ENCODE peak calls at places on chromosomes 13 and 19, in five cellular contexts. Z is IMR-90, N is H9, G is mesenchymal stem cell, C is H1. A is an unnamed sample.

GRCh38 chr19:5013761-5014160 is 44.8 kb downstream of the KDM4B start:
- DNase-seq in Z (no peak), N (no peak), G (no peak), C (no peak), A (no peak)

GRCh38 chr19:46849610-46850009 is 1.0 kb downstream of the AP2S1 start:
- DNase-seq in Z (no peak), N (no peak), G (peak; percentile 76), C (no peak), A (no peak)

GRCh38 chr13:106566682-106567420 is 1.1 kb downstream of the ARGLU1 start:
- DNase-seq in Z (peak; percentile 62), N (peak; percentile 56), G (peak; percentile 61), C (no peak), A (no peak)

GRCh38 chr19:35862528-35862927 is 5.8 kb downstream of the KIRREL2 start:
- DNase-seq in Z (no peak), N (no peak), G (no peak), C (no peak), A (no peak)

GRCh38 chr13:58238972-58239773 is 607.6 kb downstream of the PCDH17 start:
- DNase-seq in Z (no peak), N (no peak), G (no peak), C (no peak), A (no peak)

GRCh38 chr13:33519561-33520479 is 234.3 kb upstream of the STARD13 start:
- DNase-seq in Z (peak; percentile 94), N (no peak), G (peak; percentile 64), C (no peak), A (no peak)

GRCh38 chr13:62524498-62524897 is 1108.8 kb upstream of the PCDH20 start:
- DNase-seq in Z (no peak), N (no peak), G (no peak), C (no peak), A (no peak)

GRCh38 chr19:5246554-5247155 is 94.0 kb downstream of the PTPRS start:
- DNase-seq in Z (no peak), N (no peak), G (no peak), C (no peak), A (no peak)

GRCh38 chr13:97568850-97569249 is 134.9 kb downstream of the RAP2A start:
- DNase-seq in Z (no peak), N (no peak), G (no peak), C (no peak), A (no peak)

GRCh38 chr19:38277969-38278680 is 13.8 kb downstream of the SPINT2 start:
- DNase-seq in Z (peak; percentile 35), N (no peak), G (peak; percentile 43), C (no peak), A (no peak)

GRCh38 chr19:16769385-16769784 is 49.7 kb downstream of the NWD1 start:
- DNase-seq in Z (no peak), N (no peak), G (no peak), C (no peak), A (no peak)

GRCh38 chr19:11964496-11964857 is 363 bp upstream of the ZNF763 start:
- DNase-seq in Z (no peak), N (no peak), G (no peak), C (no peak), A (no peak)

GRCh38 chr19:18007605-18007938 is 398 bp upstream of the ARRDC2 start:
- DNase-seq in Z (no peak), N (no peak), G (no peak), C (no peak), A (no peak)

GRCh38 chr19:48006762-48007161 is 12.3 kb downstream of the ELSPBP1 start:
- DNase-seq in Z (no peak), N (peak; percentile 33), G (no peak), C (peak; percentile 1), A (no peak)

GRCh38 chr13:33284016-33284415 is 1.5 kb downstream of the STARD13 start:
- DNase-seq in Z (peak; percentile 65), N (no peak), G (no peak), C (no peak), A (no peak)

GRCh38 chr13:71618154-71618553 is 248.8 kb downstream of the DACH1 start:
- DNase-seq in Z (peak; percentile 53), N (no peak), G (peak; percentile 55), C (no peak), A (no peak)

GRCh38 chr19:49019242-49019932 is 2.5 kb upstream of the LHB start:
- DNase-seq in Z (peak; percentile 17), N (peak; percentile 86), G (no peak), C (peak; percentile 29), A (no peak)

GRCh38 chr13:51829236-51829899 is 15.6 kb downstream of the TMEM272 start:
- DNase-seq in Z (no peak), N (no peak), G (no peak), C (no peak), A (no peak)

GRCh38 chr13:99642841-99643240 is 141.6 kb downstream of the TM9SF2 start:
- DNase-seq in Z (no peak), N (no peak), G (no peak), C (no peak), A (no peak)

GRCh38 chr19:11540642-11541041 is 2.0 kb downstream of the CNN1 start:
- DNase-seq in Z (no peak), N (no peak), G (no peak), C (no peak), A (no peak)

GRCh38 chr19:31071157-31071855 is 277.9 kb downstream of the TSHZ3 start:
- DNase-seq in Z (no peak), N (no peak), G (no peak), C (no peak), A (no peak)

GRCh38 chr13:113109151-113110047 is 3.8 kb downstream of the F7 start:
- DNase-seq in Z (no peak), N (peak; percentile 53), G (no peak), C (no peak), A (no peak)

GRCh38 chr13:112486386-112487126 is 101.4 kb downstream of the TUBGCP3 start:
- DNase-seq in Z (peak; percentile 35), N (no peak), G (no peak), C (no peak), A (no peak)

GRCh38 chr19:1987197-1988187 is 28.0 kb downstream of the BTBD2 start:
- DNase-seq in Z (no peak), N (peak; percentile 31), G (no peak), C (no peak), A (no peak)

GRCh38 chr13:51270606-51271005 is 48.4 kb downstream of the FAM124A start:
- DNase-seq in Z (no peak), N (peak; percentile 4), G (peak; percentile 3), C (no peak), A (no peak)

GRCh38 chr19:37933965-37934364 is 27.0 kb downstream of the SIPA1L3 start:
- DNase-seq in Z (peak; percentile 20), N (no peak), G (peak; percentile 58), C (no peak), A (no peak)

GRCh38 chr13:113861433-113862030 is 2.3 kb downstream of the GAS6 start:
- DNase-seq in Z (no peak), N (peak; percentile 32), G (no peak), C (no peak), A (no peak)

GRCh38 chr13:77509221-77509620 is 26.3 kb upstream of the SCEL start:
- DNase-seq in Z (peak; percentile 8), N (no peak), G (peak; percentile 12), C (no peak), A (no peak)

GRCh38 chr19:41945135-41945766 is 13.9 kb downstream of the RABAC1 start:
- DNase-seq in Z (no peak), N (no peak), G (no peak), C (no peak), A (no peak)

GRCh38 chr19:5113633-5114586 is 145.0 kb downstream of the KDM4B start:
- DNase-seq in Z (no peak), N (no peak), G (no peak), C (no peak), A (no peak)

GRCh38 chr19:21133633-21134032 is 8.2 kb upstream of the ZNF431 start:
- DNase-seq in Z (no peak), N (no peak), G (no peak), C (no peak), A (no peak)
- H4K91ac ChIP-seq in Z (no peak overlapping the region), N (no peak overlapping the region), G (no peak overlapping the region), C (no peak overlapping the region), A (no peak overlapping the region)

DNA sequence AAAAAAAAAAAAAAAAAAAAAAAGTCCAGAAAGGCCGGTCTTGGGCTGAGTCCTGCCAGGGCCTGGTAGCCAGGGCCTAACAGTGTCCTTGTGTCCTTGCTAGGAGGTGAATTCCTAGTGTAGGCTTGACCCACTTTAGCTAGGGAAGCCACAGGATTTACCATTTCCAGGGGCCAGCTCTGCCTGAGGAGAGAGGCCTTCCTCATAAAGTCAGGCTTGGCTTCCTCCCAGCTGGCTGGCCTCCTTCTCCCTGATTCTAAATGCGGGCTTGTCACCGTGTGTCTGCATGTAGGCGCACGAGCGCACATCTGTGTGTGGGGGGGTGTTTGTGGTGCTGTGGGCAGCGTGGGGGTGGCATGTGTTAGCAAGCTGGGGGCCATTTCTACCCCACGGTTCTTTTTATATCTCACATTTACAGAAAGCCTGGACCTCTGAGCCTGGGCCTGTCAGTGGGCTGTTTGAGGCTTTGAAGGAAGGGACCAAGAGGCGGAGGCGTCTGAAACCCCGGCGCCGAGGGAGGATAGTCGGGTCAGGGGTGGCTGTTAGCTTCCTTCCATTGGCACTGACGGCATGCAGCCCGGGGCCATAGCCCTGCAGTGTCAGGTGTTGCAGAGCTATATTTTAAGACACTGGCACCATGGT is 31.7 kb downstream of the IER2 start:
- DNase-seq in Z (peak; percentile 64), N (no peak), G (peak; percentile 24), C (no peak), A (no peak)
- H4K91ac ChIP-seq in Z (peak overlapping the region; percentile 16), N (no peak overlapping the region), G (no peak overlapping the region), C (no peak overlapping the region), A (peak overlapping the region; percentile 79)

DNA sequence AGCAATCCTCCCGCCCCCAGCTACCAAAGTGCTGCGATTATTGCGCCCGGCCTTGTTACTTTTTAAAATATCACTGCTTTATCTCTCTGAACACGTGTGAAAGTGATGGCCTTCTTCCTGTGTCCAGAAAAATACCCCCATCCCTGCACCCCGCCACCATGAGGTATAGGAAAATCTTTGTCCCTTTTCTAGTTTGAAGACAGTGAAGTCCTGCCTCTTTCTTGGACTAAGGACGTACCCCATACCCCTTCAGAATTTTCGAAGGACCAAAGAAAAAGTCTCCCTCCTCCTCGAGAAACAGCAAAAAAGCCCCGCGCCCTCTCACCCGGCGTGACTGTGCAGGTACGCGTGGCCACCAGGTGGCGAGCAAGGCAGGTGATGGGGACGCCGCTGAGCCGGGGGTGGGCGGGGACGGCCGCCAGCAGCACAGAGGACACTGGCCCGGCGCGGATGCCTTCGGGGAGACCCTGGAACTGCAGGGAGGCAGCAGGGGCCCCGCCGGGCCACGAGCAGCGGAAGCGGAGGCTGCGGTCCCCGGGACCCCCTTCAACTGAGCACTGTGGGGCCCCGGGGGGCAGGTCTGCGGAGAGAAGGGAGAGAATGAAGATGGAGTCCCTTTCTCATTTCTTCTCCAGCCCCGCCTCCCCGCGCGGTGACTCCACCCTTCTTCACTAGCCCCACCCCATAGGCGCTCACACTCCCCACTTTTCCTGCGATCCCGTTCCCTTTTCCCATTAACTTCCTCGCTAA is 3.2 kb downstream of the VSIG10L start:
- DNase-seq in Z (peak; percentile 61), N (peak; percentile 93), G (peak; percentile 90), C (peak; percentile 39), A (peak; percentile 78)
- H4K91ac ChIP-seq in Z (no peak overlapping the region), N (no peak overlapping the region), G (no peak overlapping the region), C (no peak overlapping the region), A (no peak overlapping the region)

GRCh38 chr13:36148436-36148835 is 17.3 kb upstream of the DCLK1 start:
- DNase-seq in Z (no peak), N (no peak), G (no peak), C (no peak), A (no peak)

GRCh38 chr13:36146513-36147276 is 15.5 kb upstream of the DCLK1 start:
- DNase-seq in Z (no peak), N (no peak), G (no peak), C (no peak), A (no peak)

GRCh38 chr13:36143768-36144167 is 12.6 kb upstream of the DCLK1 start:
- DNase-seq in Z (no peak), N (no peak), G (no peak), C (no peak), A (no peak)

GRCh38 chr13:36142735-36143134 is 11.6 kb upstream of the DCLK1 start:
- DNase-seq in Z (no peak), N (no peak), G (no peak), C (no peak), A (no peak)
- H4K91ac ChIP-seq in Z (no peak overlapping the region), N (no peak overlapping the region), G (no peak overlapping the region), C (no peak overlapping the region), A (no peak overlapping the region)

A was measured in neuronal stem cell.